ENCODE peak calls at places on chromosomes 12 and 14, in five cellular contexts. P is NT2/D1, Z is HFF-Myc, T is heart right ventricle, I is ovary. C is an unnamed sample.

GRCh38 chr14:99554184-99554583 is 49.8 kb downstream of the CCDC85C start:
- DNase-seq in P (no peak), Z (no peak), T (no peak), I (no peak), C (peak)

GRCh38 chr12:64616221-64616620 is 5.9 kb downstream of the RASSF3 start:
- DNase-seq in P (no peak), Z (no peak), T (no peak), I (no peak), C (no peak)

GRCh38 chr12:111598637-111599458 is at the start of gene ATXN2:
- DNase-seq in P (no peak), Z (no peak), T (peak), I (peak), C (peak)

GRCh38 chr12:70964867-70965469 is 44.4 kb upstream of the PTPRR start:
- DNase-seq in P (no peak), Z (no peak), T (no peak), I (no peak), C (no peak)

GRCh38 chr12:24596768-24597388 is 352.0 kb downstream of the BCAT1 start:
- DNase-seq in P (peak), Z (no peak), T (no peak), I (no peak), C (no peak)

GRCh38 chr14:97138801-97139200 is 341.6 kb downstream of the VRK1 start:
- DNase-seq in P (peak), Z (no peak), T (no peak), I (no peak), C (no peak)

GRCh38 chr12:75953312-75953906 is 78.2 kb downstream of the PHLDA1 start:
- DNase-seq in P (no peak), Z (no peak), T (no peak), I (no peak), C (no peak)

GRCh38 chr14:69877492-69877891 is 1.7 kb upstream of the SMOC1 start:
- DNase-seq in P (no peak), Z (no peak), T (no peak), I (no peak), C (no peak)

GRCh38 chr14:91246051-91246852 is 1.7 kb upstream of the GPR68 start:
- DNase-seq in P (no peak), Z (no peak), T (no peak), I (no peak), C (no peak)

GRCh38 chr12:131457028-131457310 is 253.9 kb upstream of the SFSWAP start:
- DNase-seq in P (no peak), Z (no peak), T (no peak), I (no peak), C (peak)

GRCh38 chr12:48815281-48816110 is 2.8 kb upstream of the CACNB3 start:
- DNase-seq in P (peak), Z (peak), T (peak), I (peak), C (peak)

GRCh38 chr12:131698286-131698685 is 12.6 kb upstream of the SFSWAP start:
- DNase-seq in P (no peak), Z (no peak), T (no peak), I (no peak), C (no peak)

GRCh38 chr14:26319139-26319864 is 278.5 kb downstream of the NOVA1 start:
- DNase-seq in P (no peak), Z (no peak), T (no peak), I (no peak), C (no peak)

GRCh38 chr14:32375663-32376062 is 46.6 kb downstream of the AKAP6 start:
- DNase-seq in P (no peak), Z (no peak), T (no peak), I (no peak), C (no peak)

GRCh38 chr14:78617735-78618134 is 447.6 kb downstream of the NRXN3 start:
- DNase-seq in P (no peak), Z (no peak), T (no peak), I (no peak), C (no peak)

GRCh38 chr14:86541969-86542368 is 1012.0 kb downstream of the FLRT2 start:
- DNase-seq in P (no peak), Z (no peak), T (no peak), I (no peak), C (no peak)

GRCh38 chr14:94485944-94486841 is 10.2 kb upstream of the SERPINA9 start:
- DNase-seq in P (peak), Z (peak), T (peak), I (peak), C (peak)

GRCh38 chr12:25436206-25436912 is 116.7 kb downstream of the LMNTD1 start:
- DNase-seq in P (peak), Z (peak), T (peak), I (peak), C (no peak)

GRCh38 chr12:75099215-75099614 is 110.4 kb downstream of the KCNC2 start:
- DNase-seq in P (no peak), Z (no peak), T (no peak), I (no peak), C (no peak)

GRCh38 chr12:32467959-32468863 is 68.9 kb downstream of the FGD4 start:
- DNase-seq in P (no peak), Z (no peak), T (peak), I (no peak), C (no peak)

GRCh38 chr14:65079788-65080187 is 22.5 kb downstream of the MAX start:
- DNase-seq in P (no peak), Z (no peak), T (no peak), I (no peak), C (no peak)

GRCh38 chr14:40599726-40600125 is 1007.0 kb upstream of the LRFN5 start:
- DNase-seq in P (no peak), Z (no peak), T (no peak), I (no peak), C (no peak)

GRCh38 chr14:83416476-83416875 is 1882.8 kb upstream of the SEL1L start:
- DNase-seq in P (no peak), Z (no peak), T (no peak), I (no peak), C (no peak)

GRCh38 chr12:117284160-117284559 is 77.3 kb downstream of the NOS1 start:
- DNase-seq in P (no peak), Z (no peak), T (no peak), I (no peak), C (no peak)

GRCh38 chr12:65490193-65490592 is 211.7 kb downstream of the MSRB3 start:
- DNase-seq in P (no peak), Z (no peak), T (no peak), I (no peak), C (no peak)

GRCh38 chr12:113840401-113841042 is 125.6 kb downstream of the RBM19 start:
- DNase-seq in P (no peak), Z (no peak), T (no peak), I (no peak), C (no peak)

GRCh38 chr14:59133709-59134108 is 54.8 kb upstream of the DAAM1 start:
- DNase-seq in P (no peak), Z (no peak), T (no peak), I (no peak), C (no peak)

GRCh38 chr12:103012884-103013283 is 55.4 kb downstream of the ASCL1 start:
- DNase-seq in P (peak), Z (no peak), T (no peak), I (no peak), C (no peak)

GRCh38 chr14:105201928-105202513 is 20.9 kb upstream of the NUDT14 start:
- DNase-seq in P (no peak), Z (no peak), T (no peak), I (no peak), C (no peak)

GRCh38 chr14:102568115-102568614 is 24.3 kb upstream of the RCOR1 start:
- DNase-seq in P (no peak), Z (no peak), T (no peak), I (no peak), C (no peak)

GRCh38 chr12:118922405-118922804 is 58.9 kb upstream of the SRRM4 start:
- DNase-seq in P (peak), Z (no peak), T (no peak), I (no peak), C (no peak)

GRCh38 chr14:52891800-52892199 is 59.0 kb downstream of the FERMT2 start:
- DNase-seq in P (no peak), Z (no peak), T (no peak), I (no peak), C (no peak)

GRCh38 chr12:100718212-100718611 is 76.4 kb upstream of the ANO4 start:
- DNase-seq in P (no peak), Z (no peak), T (no peak), I (no peak), C (no peak)

GRCh38 chr12:64633186-64633939 is 23.1 kb downstream of the RASSF3 start:
- DNase-seq in P (no peak), Z (no peak), T (no peak), I (no peak), C (no peak)

GRCh38 chr14:75831455-75831854 is 150.3 kb downstream of the TGFB3 start:
- DNase-seq in P (no peak), Z (peak), T (peak), I (peak), C (peak)

GRCh38 chr14:74133833-74134481 is 49.2 kb downstream of the LIN52 start:
- DNase-seq in P (no peak), Z (no peak), T (no peak), I (no peak), C (no peak)

C was measured in left ventricle myocardium superior.